ENCODE peak calls at places on chromosomes 16 and 17, in four cellular contexts. S, Q, W and B are unnamed samples.

GRCh38 chr16:86730597-86730996 is 152.2 kb downstream of the FOXL1 start:
- DNase-seq in S (no peak), W (no peak), Q (no peak), B (no peak)

GRCh38 chr17:29143894-29144293 is 36.3 kb downstream of the MYO18A start:
- DNase-seq in Q (no peak), W (peak; percentile 32), S (no peak), B (no peak)

GRCh38 chr17:78515480-78515879 is 61.7 kb downstream of the DNAH17 start:
- DNase-seq in W (no peak), Q (no peak), S (no peak), B (no peak)

GRCh38 chr16:83963277-83964119 is 4.5 kb upstream of the NECAB2 start:
- DNase-seq in W (no peak), S (no peak), Q (no peak), B (no peak)

GRCh38 chr16:83494459-83494858 is 313.3 kb upstream of the HSBP1 start:
- DNase-seq in S (no peak), W (no peak), Q (no peak), B (no peak)

GRCh38 chr17:42285346-42286050 is 2.8 kb upstream of the STAT5A start:
- DNase-seq in S (peak; percentile 13), W (no peak), Q (no peak), B (no peak)

GRCh38 chr16:83967838-83968482 is at the start of gene NECAB2:
- DNase-seq in W (peak; percentile 60), Q (peak; percentile 91), S (peak; percentile 43), B (peak; percentile 4)

GRCh38 chr17:8838551-8839095 is 28.9 kb downstream of the PIK3R6 start:
- DNase-seq in W (no peak), Q (no peak), S (no peak), B (no peak)

GRCh38 chr17:11899494-11899893 is 97.8 kb downstream of the ZNF18 start:
- DNase-seq in S (no peak), Q (no peak), W (no peak), B (no peak)

GRCh38 chr16:81405702-81406113 is 38.9 kb upstream of the CMIP start:
- DNase-seq in S (peak; percentile 44), W (no peak), Q (peak; percentile 86), B (no peak)

GRCh38 chr16:8867483-8868271 is 1.1 kb downstream of the CARHSP1 start:
- DNase-seq in W (no peak), S (peak; percentile 62), Q (no peak), B (peak; percentile 61)

GRCh38 chr17:178292-179065 is 3.0 kb downstream of the DOC2B start:
- DNase-seq in S (no peak), W (no peak), Q (no peak), B (peak; percentile 17)

GRCh38 chr17:82097187-82097918 is 683 bp downstream of the FASN start:
- DNase-seq in W (peak; percentile 30), S (peak; percentile 58), Q (peak; percentile 88), B (peak; percentile 11)

GRCh38 chr17:47695664-47696376 is 1.9 kb downstream of the TBKBP1 start:
- DNase-seq in S (no peak), W (no peak), Q (no peak), B (no peak)

GRCh38 chr17:7029659-7030058 is 6.2 kb upstream of the SLC16A13 start:
- DNase-seq in Q (no peak), S (no peak), W (no peak), B (no peak)

GRCh38 chr17:19398301-19399181 is 11.6 kb upstream of the MFAP4 start:
- DNase-seq in S (peak; percentile 54), Q (no peak), W (no peak), B (peak; percentile 22)

GRCh38 chr16:35797811-35798210 is 2338.4 kb downstream of the TP53TG3F start:
- DNase-seq in S (no peak), Q (no peak), W (no peak), B (no peak)

GRCh38 chr17:2815781-2816185 is 19.5 kb downstream of the RAP1GAP2 start:
- DNase-seq in S (peak; percentile 44), W (no peak), Q (no peak), B (no peak)

GRCh38 chr17:16973760-16974540 is 2.0 kb upstream of the TNFRSF13B start:
- DNase-seq in S (no peak), W (no peak), Q (no peak), B (no peak)

GRCh38 chr16:84553873-84554399 is 49.5 kb upstream of the MEAK7 start:
- DNase-seq in W (no peak), S (no peak), Q (no peak), B (no peak)